ENCODE peak calls at places on chromosome 20, in eight cellular contexts. W is neural progenitor cell, C is OCI-LY7, M is hepatocyte, F is GM23248, V is GM23338, U is HCT116, H is MM.1S. E is an unnamed sample.
A peak's percentile ranks its signal among the peaks of the same experiment; 100 is the strongest.

GRCh38 chr20:4230651-4231050 is 215.3 kb upstream of the RNF24 start:
- DNase-seq in M (no peak), U (no peak), H (no peak), V (no peak), W (peak; percentile 57), C (no peak), F (no peak), E (no peak)

GRCh38 chr20:57921701-57922482 is 212.1 kb upstream of the PMEPA1 start:
- DNase-seq in F (no peak), W (no peak), M (no peak), C (no peak), H (no peak), U (no peak), V (no peak), E (no peak)

GRCh38 chr20:15654208-15654649 is 919.0 kb downstream of the KIF16B start:
- DNase-seq in W (peak; percentile 74), F (peak; percentile 58), H (peak; percentile 82), U (peak; percentile 6), V (peak; percentile 92), M (peak; percentile 72), C (peak; percentile 62), E (peak; percentile 87)

GRCh38 chr20:15098351-15098750 is 760.9 kb upstream of the FLRT3 start:
- DNase-seq in U (no peak), H (no peak), W (no peak), C (no peak), M (no peak), F (peak; percentile 28), V (no peak), E (no peak)

GRCh38 chr20:49319204-49319809 is 41.5 kb upstream of the ZNFX1 start:
- DNase-seq in V (peak; percentile 18), U (no peak), M (no peak), F (no peak), H (no peak), W (no peak), C (no peak), E (no peak)

GRCh38 chr20:23658989-23659609 is 21.3 kb upstream of the CST3 start:
- DNase-seq in U (no peak), C (no peak), V (no peak), F (no peak), M (no peak), W (no peak), H (no peak), E (no peak)

GRCh38 chr20:53162251-53162835 is 190.2 kb downstream of the TSHZ2 start:
- DNase-seq in H (no peak), M (peak; percentile 67), V (peak; percentile 87), W (peak; percentile 65), C (peak; percentile 19), F (peak; percentile 86), U (peak; percentile 42), E (peak; percentile 68)

GRCh38 chr20:44627364-44628010 is 24.0 kb downstream of the ADA start:
- DNase-seq in U (no peak), M (no peak), F (no peak), W (no peak), H (no peak), V (no peak), C (no peak), E (no peak)

GRCh38 chr20:44886276-44886671 is 769 bp downstream of the YWHAB start:
- DNase-seq in M (no peak), F (peak; percentile 43), V (peak; percentile 13), W (no peak), C (no peak), H (no peak), U (no peak), E (no peak)

GRCh38 chr20:50546729-50547314 is 36.6 kb downstream of the PTPN1 start:
- DNase-seq in W (no peak), V (no peak), M (no peak), H (no peak), C (peak; percentile 32), F (peak; percentile 32), U (no peak), E (no peak)

GRCh38 chr20:33653218-33653899 is 8.8 kb upstream of the C20orf144 start:
- DNase-seq in W (peak; percentile 84), M (peak; percentile 89), H (no peak), U (peak; percentile 35), C (peak; percentile 82), V (peak; percentile 90), F (peak; percentile 78), E (peak; percentile 69)

GRCh38 chr20:41004561-41005360 is 23.9 kb upstream of the TOP1 start:
- DNase-seq in W (no peak), F (peak; percentile 52), M (no peak), C (peak; percentile 65), U (no peak), H (no peak), V (no peak), E (peak; percentile 63)

GRCh38 chr20:54345301-54345724 is 130.1 kb upstream of the DOK5 start:
- DNase-seq in M (no peak), H (no peak), U (peak; percentile 7), V (no peak), W (no peak), C (no peak), F (peak; percentile 90), E (peak; percentile 84)

GRCh38 chr20:51553897-51554504 is 11.5 kb upstream of the NFATC2 start:
- DNase-seq in M (no peak), V (no peak), U (no peak), F (peak; percentile 73), H (no peak), W (no peak), C (no peak), E (no peak)

GRCh38 chr20:15257071-15257470 is 919.7 kb upstream of the FLRT3 start:
- DNase-seq in H (no peak), F (no peak), U (no peak), W (no peak), C (no peak), V (no peak), M (no peak), E (no peak)

GRCh38 chr20:24948939-24949679 is at the start of gene CST7:
- DNase-seq in W (no peak), C (peak; percentile 4), H (no peak), F (no peak), M (no peak), V (no peak), U (no peak), E (peak; percentile 38)

GRCh38 chr20:36848078-36848660 is 27.8 kb upstream of the TLDC2 start:
- DNase-seq in M (peak; percentile 58), H (no peak), V (no peak), U (no peak), F (peak; percentile 95), C (no peak), W (no peak), E (no peak)
- H3K4me3 ChIP-seq in M (no peak overlapping the region), H (no peak overlapping the region), V (no peak overlapping the region), U (no peak overlapping the region), F (peak overlapping the region; percentile 41), C (no peak overlapping the region), W (no peak overlapping the region), E (no peak overlapping the region)

DNA sequence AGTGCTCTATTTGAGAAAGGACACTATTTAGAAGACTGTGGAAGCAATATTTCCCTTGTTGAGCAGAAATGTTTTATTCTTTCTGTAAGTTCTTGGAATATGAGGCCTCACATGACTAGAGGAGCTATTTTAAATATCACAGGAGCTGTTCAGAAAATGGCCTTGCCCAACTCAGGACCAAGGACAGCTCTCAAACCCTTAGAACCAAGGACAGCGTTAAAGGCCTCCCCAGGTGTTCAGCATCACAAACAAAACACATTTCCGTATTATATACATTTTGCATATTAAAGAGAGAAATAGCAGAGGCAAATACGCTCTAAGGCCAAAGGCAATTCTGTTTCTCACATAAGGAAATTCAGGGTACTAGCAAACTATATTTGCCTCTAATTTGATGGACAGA is 631.4 kb downstream of the CDH26 start:
- DNase-seq in V (peak; percentile 65), M (peak; percentile 34), F (peak; percentile 49), H (peak; percentile 38), U (no peak), W (peak; percentile 75), C (peak; percentile 2), E (peak; percentile 3)
- TF ChIP-seq EZH2phosphoT487 in V (no peak), M (no peak), F (no peak), H (no peak), U (no peak), W (no peak), C (no peak), E (no peak)

GRCh38 chr20:17084909-17085308 is 141.9 kb upstream of the PCSK2 start:
- DNase-seq in H (no peak), V (no peak), C (no peak), U (no peak), F (no peak), W (no peak), M (no peak), E (no peak)

GRCh38 chr20:17083738-17084137 is 143.1 kb upstream of the PCSK2 start:
- DNase-seq in F (peak; percentile 4), C (no peak), V (peak; percentile 65), U (no peak), W (peak; percentile 64), M (peak; percentile 16), H (peak; percentile 25), E (peak; percentile 7)
- H3K4me3 ChIP-seq in F (no peak overlapping the region), C (no peak overlapping the region), V (no peak overlapping the region), U (no peak overlapping the region), W (no peak overlapping the region), M (no peak overlapping the region), H (no peak overlapping the region), E (no peak overlapping the region)

GRCh38 chr20:32437391-32438074 is 79.4 kb downstream of the ASXL1 start:
- DNase-seq in H (no peak), W (no peak), F (peak; percentile 10), U (no peak), V (peak; percentile 72), C (peak; percentile 22), M (peak; percentile 32), E (peak; percentile 23)
- TF ChIP-seq EZH2phosphoT487 in H (no peak), W (no peak), F (no peak), U (no peak), V (no peak), C (no peak), M (no peak), E (no peak)

GRCh38 chr20:2207770-2208097 is 88.1 kb upstream of the TGM3 start:
- DNase-seq in V (no peak), W (no peak), C (no peak), H (no peak), F (no peak), M (no peak), U (no peak), E (no peak)
- H3K4me3 ChIP-seq in V (peak overlapping the region; percentile 82), W (peak overlapping the region; percentile 66), C (no peak overlapping the region), H (peak overlapping the region; percentile 78), F (peak overlapping the region; percentile 76), M (peak overlapping the region; percentile 85), U (peak overlapping the region; percentile 20), E (peak overlapping the region; percentile 49)

DNA sequence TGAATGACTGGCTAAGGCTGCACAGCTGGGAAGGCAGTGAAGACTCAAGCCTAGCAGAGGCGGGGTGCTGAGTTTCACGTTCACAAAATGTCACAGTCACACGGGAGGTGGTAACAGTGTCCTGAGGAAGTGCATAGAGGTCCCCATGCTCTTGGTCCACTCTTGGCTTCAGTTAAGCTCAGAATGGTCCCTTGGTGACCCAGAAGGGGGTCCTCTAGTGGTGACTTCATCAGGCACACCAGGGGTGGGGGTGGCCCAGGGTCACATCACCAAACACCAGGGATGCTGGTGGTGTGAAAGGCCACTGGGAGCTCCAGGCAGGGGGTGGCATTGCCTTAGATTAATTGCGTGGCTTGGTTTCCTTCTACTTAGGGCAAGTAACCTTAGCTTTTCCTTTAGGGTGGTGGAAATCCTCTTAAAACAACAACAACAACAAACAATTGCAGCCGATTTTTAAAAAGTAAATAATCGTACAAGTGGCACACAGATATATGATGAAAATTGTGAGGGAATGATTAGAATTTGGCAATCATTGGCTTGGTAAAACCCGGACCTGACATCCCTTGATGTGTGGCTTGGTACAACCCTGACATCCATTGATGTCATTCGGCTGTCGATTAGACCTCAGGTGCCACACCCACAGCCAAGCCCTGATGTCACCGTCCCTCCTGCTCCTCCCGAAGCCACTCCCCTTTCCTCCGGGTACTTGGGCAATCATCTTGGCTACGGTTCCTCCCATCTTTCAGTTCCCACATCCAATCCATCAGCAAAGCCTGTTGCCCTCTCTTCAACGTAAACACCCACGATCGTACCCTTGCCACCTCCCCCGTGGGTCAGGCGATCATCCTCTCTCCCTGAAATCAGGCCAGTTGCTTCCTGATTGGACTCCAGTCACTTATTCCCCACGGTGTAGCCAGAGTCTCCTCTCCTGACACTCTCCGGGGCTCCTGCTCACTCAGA is 44.8 kb downstream of the SULF2 start:
- DNase-seq in W (peak; percentile 29), M (no peak), U (peak; percentile 31), V (peak; percentile 56), H (no peak), F (no peak), C (no peak), E (no peak)
- TF ChIP-seq EZH2phosphoT487 in W (no peak), M (no peak), U (no peak), V (no peak), H (no peak), F (no peak), C (no peak), E (no peak)

E was measured in PC-3.